ENCODE peak calls at places on chromosomes 16 and 17, in five cellular contexts. A is AG08395; J is stimulated activated CD8-positive, alpha-beta memory T cell treated with anti-CD3 and anti-CD28 coated beads, Interleukin-15, amount 100 ng/mL, for 4 hours; K is germinal center; U is mammary epithelial cell. B is an unnamed sample.

GRCh38 chr16:81427245-81427644 is 17.4 kb upstream of the CMIP start:
- DNase-seq in U (no peak), J (no peak), A (no peak), K (no peak), B (no peak)

GRCh38 chr17:9322298-9322697 is 253.3 kb downstream of the STX8 start:
- DNase-seq in U (no peak), A (no peak), K (no peak), J (no peak), B (no peak)

GRCh38 chr16:48901712-48902374 is 291.9 kb upstream of the N4BP1 start:
- DNase-seq in A (peak; percentile 29), J (no peak), U (no peak), K (peak; percentile 60), B (no peak)

GRCh38 chr17:3795758-3796102 is 5.3 kb downstream of the ITGAE start:
- DNase-seq in J (no peak), U (no peak), K (no peak), A (no peak), B (no peak)

GRCh38 chr17:43401293-43401692 is 2.5 kb downstream of the ARL4D start:
- DNase-seq in K (no peak), A (peak; percentile 94), J (no peak), U (peak; percentile 93), B (no peak)

GRCh38 chr16:48217708-48218107 is 26.4 kb upstream of the LONP2 start:
- DNase-seq in A (no peak), J (no peak), U (no peak), K (no peak), B (no peak)

GRCh38 chr17:38510424-38511125 is 82.3 kb downstream of the ARHGAP23 start:
- DNase-seq in A (peak; percentile 36), J (no peak), U (no peak), K (no peak), B (no peak)

GRCh38 chr17:1122681-1123396 is 56.9 kb downstream of the ABR start:
- DNase-seq in U (peak; percentile 68), J (peak; percentile 48), K (peak; percentile 85), A (peak; percentile 84), B (peak; percentile 78)

GRCh38 chr16:52863000-52863399 is 189.7 kb downstream of the CHD9NB start:
- DNase-seq in J (no peak), A (no peak), K (no peak), U (no peak), B (no peak)

GRCh38 chr17:41211845-41212466 is 14.5 kb upstream of the KRTAP9-2 start:
- DNase-seq in A (peak; percentile 29), K (no peak), U (peak; percentile 71), J (no peak), B (peak; percentile 87)

GRCh38 chr17:50203086-50203485 is 1.7 kb upstream of the COL1A1 start:
- DNase-seq in J (no peak), U (no peak), A (peak; percentile 70), K (no peak), B (no peak)

GRCh38 chr17:81727324-81728031 is 15.4 kb downstream of the SLC25A10 start:
- DNase-seq in A (no peak), K (no peak), J (no peak), U (no peak), B (no peak)

GRCh38 chr16:55876854-55877253 is 1.7 kb upstream of the CES5A start:
- DNase-seq in U (no peak), K (no peak), A (no peak), J (no peak), B (no peak)

GRCh38 chr16:89599451-89599858 is 14.0 kb upstream of the DPEP1 start:
- DNase-seq in U (peak; percentile 41), K (peak; percentile 17), J (no peak), A (no peak), B (peak; percentile 44)

GRCh38 chr17:39306028-39306427 is 80.3 kb upstream of the STAC2 start:
- DNase-seq in U (no peak), J (no peak), A (no peak), K (no peak), B (no peak)

GRCh38 chr17:79664925-79665738 is 54.3 kb upstream of the RBFOX3 start:
- DNase-seq in J (no peak), A (no peak), K (no peak), U (peak; percentile 19), B (no peak)

GRCh38 chr17:34706029-34706428 is 126.6 kb downstream of the TMEM132E start:
- DNase-seq in J (no peak), A (peak; percentile 13), K (no peak), U (no peak), B (peak; percentile 37)

GRCh38 chr16:75938818-75939217 is 212.5 kb upstream of the CPHXL start:
- DNase-seq in U (peak; percentile 28), K (no peak), A (no peak), J (no peak), B (no peak)

GRCh38 chr17:28196637-28197036 is 122.4 kb upstream of the TMEM97 start:
- DNase-seq in K (no peak), U (no peak), J (no peak), A (no peak), B (no peak)

GRCh38 chr17:3385869-3386816 is at the start of gene OR3A2:
- DNase-seq in K (no peak), A (no peak), J (no peak), U (no peak), B (no peak)